ENCODE peak calls at places on chromosomes 3 and 15, in nine cellular contexts. One of them, this sample, is unnamed.

GRCh38 chr15:70062321-70062956 is 35.3 kb downstream of the TLE3 start:
- DNase-seq in lower lobe of right lung: no peak
- DNase-seq in endothelial cell: no peak
- DNase-seq in amniotic stem cell: no peak
- DNase-seq in GOT3: peak
- DNase-seq in T-helper 1 cell: no peak
- DNase-seq in stimulated activated CD4-positive, alpha-beta T cell treated with anti-CD3 and anti-CD28 coated beads, Interleukin-1b, Interleukin-23, amount 100 ng/mL, for 1 hour: no peak
- DNase-seq in EL: peak
- DNase-seq in neural progenitor cell: peak
- DNase-seq in this sample: peak

GRCh38 chr15:68687136-68687735 is 108.4 kb downstream of the CORO2B start:
- DNase-seq in lower lobe of right lung: no peak
- DNase-seq in endothelial cell: no peak
- DNase-seq in amniotic stem cell: no peak
- DNase-seq in GOT3: no peak
- DNase-seq in T-helper 1 cell: no peak
- DNase-seq in stimulated activated CD4-positive, alpha-beta T cell treated with anti-CD3 and anti-CD28 coated beads, Interleukin-1b, Interleukin-23, amount 100 ng/mL, for 1 hour: no peak
- DNase-seq in EL: no peak
- DNase-seq in neural progenitor cell: no peak
- DNase-seq in this sample: no peak

GRCh38 chr3:96986241-96986640 is 171.8 kb downstream of the EPHA6 start:
- DNase-seq in lower lobe of right lung: no peak
- DNase-seq in endothelial cell: no peak
- DNase-seq in amniotic stem cell: no peak
- DNase-seq in GOT3: no peak
- DNase-seq in T-helper 1 cell: no peak
- DNase-seq in stimulated activated CD4-positive, alpha-beta T cell treated with anti-CD3 and anti-CD28 coated beads, Interleukin-1b, Interleukin-23, amount 100 ng/mL, for 1 hour: no peak
- DNase-seq in EL: no peak
- DNase-seq in neural progenitor cell: no peak
- DNase-seq in this sample: no peak

GRCh38 chr3:45105855-45106655 is 40.1 kb downstream of the CDCP1 start:
- DNase-seq in lower lobe of right lung: no peak
- DNase-seq in endothelial cell: no peak
- DNase-seq in amniotic stem cell: no peak
- DNase-seq in GOT3: no peak
- DNase-seq in T-helper 1 cell: no peak
- DNase-seq in stimulated activated CD4-positive, alpha-beta T cell treated with anti-CD3 and anti-CD28 coated beads, Interleukin-1b, Interleukin-23, amount 100 ng/mL, for 1 hour: peak
- DNase-seq in EL: peak
- DNase-seq in neural progenitor cell: no peak
- DNase-seq in this sample: no peak

GRCh38 chr3:39388741-39389248 is 5.6 kb downstream of the SLC25A38 start:
- DNase-seq in lower lobe of right lung: no peak
- DNase-seq in endothelial cell: no peak
- DNase-seq in amniotic stem cell: no peak
- DNase-seq in GOT3: no peak
- DNase-seq in T-helper 1 cell: no peak
- DNase-seq in stimulated activated CD4-positive, alpha-beta T cell treated with anti-CD3 and anti-CD28 coated beads, Interleukin-1b, Interleukin-23, amount 100 ng/mL, for 1 hour: no peak
- DNase-seq in EL: no peak
- DNase-seq in neural progenitor cell: no peak
- DNase-seq in this sample: no peak

GRCh38 chr15:76204916-76205460 is 106.3 kb downstream of the ETFA start:
- DNase-seq in lower lobe of right lung: no peak
- DNase-seq in endothelial cell: no peak
- DNase-seq in amniotic stem cell: no peak
- DNase-seq in GOT3: no peak
- DNase-seq in T-helper 1 cell: no peak
- DNase-seq in stimulated activated CD4-positive, alpha-beta T cell treated with anti-CD3 and anti-CD28 coated beads, Interleukin-1b, Interleukin-23, amount 100 ng/mL, for 1 hour: no peak
- DNase-seq in EL: no peak
- DNase-seq in neural progenitor cell: no peak
- DNase-seq in this sample: peak

GRCh38 chr3:156516951-156517350 is 38.0 kb downstream of the SSR3 start:
- DNase-seq in lower lobe of right lung: no peak
- DNase-seq in endothelial cell: no peak
- DNase-seq in amniotic stem cell: no peak
- DNase-seq in GOT3: no peak
- DNase-seq in T-helper 1 cell: no peak
- DNase-seq in stimulated activated CD4-positive, alpha-beta T cell treated with anti-CD3 and anti-CD28 coated beads, Interleukin-1b, Interleukin-23, amount 100 ng/mL, for 1 hour: no peak
- DNase-seq in EL: no peak
- DNase-seq in neural progenitor cell: no peak
- DNase-seq in this sample: no peak

GRCh38 chr3:127162947-127163645 is 29.8 kb upstream of the PRR23E start:
- DNase-seq in lower lobe of right lung: no peak
- DNase-seq in endothelial cell: peak
- DNase-seq in amniotic stem cell: no peak
- DNase-seq in GOT3: no peak
- DNase-seq in T-helper 1 cell: no peak
- DNase-seq in stimulated activated CD4-positive, alpha-beta T cell treated with anti-CD3 and anti-CD28 coated beads, Interleukin-1b, Interleukin-23, amount 100 ng/mL, for 1 hour: no peak
- DNase-seq in EL: no peak
- DNase-seq in neural progenitor cell: peak
- DNase-seq in this sample: peak

GRCh38 chr3:32865364-32865763 is 47.6 kb downstream of the TRIM71 start:
- DNase-seq in lower lobe of right lung: no peak
- DNase-seq in endothelial cell: no peak
- DNase-seq in amniotic stem cell: no peak
- DNase-seq in GOT3: no peak
- DNase-seq in T-helper 1 cell: no peak
- DNase-seq in stimulated activated CD4-positive, alpha-beta T cell treated with anti-CD3 and anti-CD28 coated beads, Interleukin-1b, Interleukin-23, amount 100 ng/mL, for 1 hour: no peak
- DNase-seq in EL: peak
- DNase-seq in neural progenitor cell: no peak
- DNase-seq in this sample: no peak

GRCh38 chr3:30689202-30689641 is 82.8 kb downstream of the TGFBR2 start:
- DNase-seq in lower lobe of right lung: no peak
- DNase-seq in endothelial cell: no peak
- DNase-seq in amniotic stem cell: no peak
- DNase-seq in GOT3: no peak
- DNase-seq in T-helper 1 cell: no peak
- DNase-seq in stimulated activated CD4-positive, alpha-beta T cell treated with anti-CD3 and anti-CD28 coated beads, Interleukin-1b, Interleukin-23, amount 100 ng/mL, for 1 hour: no peak
- DNase-seq in EL: peak
- DNase-seq in neural progenitor cell: no peak
- DNase-seq in this sample: no peak

GRCh38 chr15:89760303-89761008 is 9.4 kb upstream of the MESP1 start:
- DNase-seq in lower lobe of right lung: peak
- DNase-seq in endothelial cell: peak
- DNase-seq in amniotic stem cell: no peak
- DNase-seq in GOT3: no peak
- DNase-seq in T-helper 1 cell: no peak
- DNase-seq in stimulated activated CD4-positive, alpha-beta T cell treated with anti-CD3 and anti-CD28 coated beads, Interleukin-1b, Interleukin-23, amount 100 ng/mL, for 1 hour: no peak
- DNase-seq in EL: peak
- DNase-seq in neural progenitor cell: peak
- DNase-seq in this sample: peak

This sample was measured in left lung.